ENCODE peak calls at places on chromosomes 3 and 15, in nine cellular contexts. One of them, this sample, is unnamed.

GRCh38 chr3:194577985-194578905 is 55.0 kb downstream of the TMEM44 start:
- DNase-seq in uterus: no peak
- DNase-seq in ovary: no peak
- DNase-seq in right cardiac atrium: peak
- DNase-seq in CD8-positive, alpha-beta T cell: peak
- DNase-seq in CD4-positive, CD25-positive, alpha-beta regulatory T cell: no peak
- DNase-seq in endothelial cell of umbilical vein: peak
- DNase-seq in mammary epithelial cell: peak
- DNase-seq in pancreas: no peak
- DNase-seq in this sample: no peak

GRCh38 chr3:170330366-170330765 is 27.1 kb upstream of the SKIL start:
- DNase-seq in uterus: no peak
- DNase-seq in ovary: no peak
- DNase-seq in right cardiac atrium: no peak
- DNase-seq in CD8-positive, alpha-beta T cell: no peak
- DNase-seq in CD4-positive, CD25-positive, alpha-beta regulatory T cell: no peak
- DNase-seq in endothelial cell of umbilical vein: peak
- DNase-seq in mammary epithelial cell: peak
- DNase-seq in pancreas: peak
- DNase-seq in this sample: no peak

GRCh38 chr15:36465304-36465703 is 114.1 kb upstream of the CDIN1 start:
- DNase-seq in uterus: no peak
- DNase-seq in ovary: no peak
- DNase-seq in right cardiac atrium: no peak
- DNase-seq in CD8-positive, alpha-beta T cell: no peak
- DNase-seq in CD4-positive, CD25-positive, alpha-beta regulatory T cell: no peak
- DNase-seq in endothelial cell of umbilical vein: no peak
- DNase-seq in mammary epithelial cell: no peak
- DNase-seq in pancreas: no peak
- DNase-seq in this sample: no peak

GRCh38 chr3:46284981-46285683 is 42.9 kb downstream of the CCR3 start:
- DNase-seq in uterus: no peak
- DNase-seq in ovary: no peak
- DNase-seq in right cardiac atrium: peak
- DNase-seq in CD8-positive, alpha-beta T cell: peak
- DNase-seq in CD4-positive, CD25-positive, alpha-beta regulatory T cell: peak
- DNase-seq in endothelial cell of umbilical vein: no peak
- DNase-seq in mammary epithelial cell: peak
- DNase-seq in pancreas: no peak
- DNase-seq in this sample: no peak

GRCh38 chr15:75197062-75197630 is 4.5 kb upstream of the C15orf39 start:
- DNase-seq in uterus: no peak
- DNase-seq in ovary: no peak
- DNase-seq in right cardiac atrium: no peak
- DNase-seq in CD8-positive, alpha-beta T cell: no peak
- DNase-seq in CD4-positive, CD25-positive, alpha-beta regulatory T cell: no peak
- DNase-seq in endothelial cell of umbilical vein: no peak
- DNase-seq in mammary epithelial cell: no peak
- DNase-seq in pancreas: no peak
- DNase-seq in this sample: no peak

GRCh38 chr15:81271761-81272644 is 51.9 kb downstream of the STARD5 start:
- DNase-seq in uterus: no peak
- DNase-seq in ovary: no peak
- DNase-seq in right cardiac atrium: no peak
- DNase-seq in CD8-positive, alpha-beta T cell: no peak
- DNase-seq in CD4-positive, CD25-positive, alpha-beta regulatory T cell: no peak
- DNase-seq in endothelial cell of umbilical vein: no peak
- DNase-seq in mammary epithelial cell: no peak
- DNase-seq in pancreas: no peak
- DNase-seq in this sample: no peak

GRCh38 chr3:193732391-193732790 is 139.4 kb downstream of the OPA1 start:
- DNase-seq in uterus: no peak
- DNase-seq in ovary: no peak
- DNase-seq in right cardiac atrium: no peak
- DNase-seq in CD8-positive, alpha-beta T cell: no peak
- DNase-seq in CD4-positive, CD25-positive, alpha-beta regulatory T cell: no peak
- DNase-seq in endothelial cell of umbilical vein: no peak
- DNase-seq in mammary epithelial cell: peak
- DNase-seq in pancreas: no peak
- DNase-seq in this sample: no peak

GRCh38 chr15:39598186-39598850 is 17.4 kb downstream of the THBS1 start:
- DNase-seq in uterus: no peak
- DNase-seq in ovary: no peak
- DNase-seq in right cardiac atrium: no peak
- DNase-seq in CD8-positive, alpha-beta T cell: no peak
- DNase-seq in CD4-positive, CD25-positive, alpha-beta regulatory T cell: no peak
- DNase-seq in endothelial cell of umbilical vein: peak
- DNase-seq in mammary epithelial cell: peak
- DNase-seq in pancreas: no peak
- DNase-seq in this sample: no peak

GRCh38 chr3:133457465-133458067 is 57.7 kb downstream of the BFSP2 start:
- DNase-seq in uterus: no peak
- DNase-seq in ovary: no peak
- DNase-seq in right cardiac atrium: no peak
- DNase-seq in CD8-positive, alpha-beta T cell: no peak
- DNase-seq in CD4-positive, CD25-positive, alpha-beta regulatory T cell: peak
- DNase-seq in endothelial cell of umbilical vein: no peak
- DNase-seq in mammary epithelial cell: no peak
- DNase-seq in pancreas: no peak
- DNase-seq in this sample: no peak

GRCh38 chr3:25037049-25037547 is 391.0 kb upstream of the RARB start:
- DNase-seq in uterus: peak
- DNase-seq in ovary: no peak
- DNase-seq in right cardiac atrium: no peak
- DNase-seq in CD8-positive, alpha-beta T cell: no peak
- DNase-seq in CD4-positive, CD25-positive, alpha-beta regulatory T cell: no peak
- DNase-seq in endothelial cell of umbilical vein: no peak
- DNase-seq in mammary epithelial cell: no peak
- DNase-seq in pancreas: no peak
- DNase-seq in this sample: no peak

GRCh38 chr3:64355473-64355872 is 130.2 kb upstream of the PRICKLE2 start:
- DNase-seq in uterus: peak
- DNase-seq in ovary: no peak
- DNase-seq in right cardiac atrium: peak
- DNase-seq in CD8-positive, alpha-beta T cell: no peak
- DNase-seq in CD4-positive, CD25-positive, alpha-beta regulatory T cell: peak
- DNase-seq in endothelial cell of umbilical vein: peak
- DNase-seq in mammary epithelial cell: peak
- DNase-seq in pancreas: no peak
- DNase-seq in this sample: peak

GRCh38 chr3:28971156-28971555 is 309.7 kb upstream of the RBMS3 start:
- DNase-seq in uterus: no peak
- DNase-seq in ovary: no peak
- DNase-seq in right cardiac atrium: no peak
- DNase-seq in CD8-positive, alpha-beta T cell: no peak
- DNase-seq in CD4-positive, CD25-positive, alpha-beta regulatory T cell: no peak
- DNase-seq in endothelial cell of umbilical vein: peak
- DNase-seq in mammary epithelial cell: no peak
- DNase-seq in pancreas: no peak
- DNase-seq in this sample: no peak

DNA sequence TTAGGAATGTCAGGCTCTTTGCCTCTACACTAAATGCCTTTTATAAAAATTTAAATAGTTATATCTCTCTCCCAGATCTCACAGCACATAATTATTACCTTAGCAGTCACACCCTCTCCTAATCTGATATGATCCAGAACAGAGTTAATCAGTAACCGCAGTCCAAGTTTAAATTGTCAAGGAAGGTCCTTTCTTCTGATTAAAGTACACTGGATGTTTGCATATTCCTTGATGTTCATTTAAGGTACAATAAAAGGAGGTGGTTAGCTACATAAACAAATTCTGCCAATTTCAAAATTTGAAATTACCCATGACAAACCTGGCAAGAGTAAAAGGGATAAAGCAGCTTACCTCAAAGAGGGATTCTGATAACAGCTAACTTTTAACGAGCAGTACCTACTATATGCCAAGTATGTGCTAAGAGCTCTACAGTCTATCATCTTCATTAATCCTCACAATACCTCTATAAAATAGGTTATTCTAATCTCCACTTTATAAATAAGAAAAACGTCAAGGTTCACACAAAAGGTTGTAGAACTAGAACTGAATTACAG is 4.3 kb downstream of the GOLIM4 start:
- DNase-seq in uterus: no peak
- DNase-seq in ovary: no peak
- DNase-seq in right cardiac atrium: no peak
- DNase-seq in CD8-positive, alpha-beta T cell: no peak
- DNase-seq in CD4-positive, CD25-positive, alpha-beta regulatory T cell: no peak
- DNase-seq in endothelial cell of umbilical vein: no peak
- DNase-seq in mammary epithelial cell: no peak
- DNase-seq in pancreas: no peak
- DNase-seq in this sample: no peak
- H3K4me3 ChIP-seq in uterus: no peak
- H3K4me3 ChIP-seq in ovary: no peak
- H3K4me3 ChIP-seq in right cardiac atrium: no peak
- H3K4me3 ChIP-seq in CD8-positive, alpha-beta T cell: no peak
- H3K4me3 ChIP-seq in CD4-positive, CD25-positive, alpha-beta regulatory T cell: no peak
- H3K4me3 ChIP-seq in endothelial cell of umbilical vein: no peak
- H3K4me3 ChIP-seq in mammary epithelial cell: no peak
- H3K4me3 ChIP-seq in pancreas: no peak
- H3K4me3 ChIP-seq in this sample: no peak

GRCh38 chr3:113514265-113514769 is 639 bp downstream of the SPICE1 start:
- DNase-seq in uterus: no peak
- DNase-seq in ovary: no peak
- DNase-seq in right cardiac atrium: no peak
- DNase-seq in CD8-positive, alpha-beta T cell: no peak
- DNase-seq in CD4-positive, CD25-positive, alpha-beta regulatory T cell: no peak
- DNase-seq in endothelial cell of umbilical vein: no peak
- DNase-seq in mammary epithelial cell: no peak
- DNase-seq in pancreas: no peak
- DNase-seq in this sample: no peak

GRCh38 chr3:113521981-113522380 is 7.0 kb upstream of the SPICE1 start:
- DNase-seq in uterus: no peak
- DNase-seq in ovary: no peak
- DNase-seq in right cardiac atrium: no peak
- DNase-seq in CD8-positive, alpha-beta T cell: no peak
- DNase-seq in CD4-positive, CD25-positive, alpha-beta regulatory T cell: no peak
- DNase-seq in endothelial cell of umbilical vein: no peak
- DNase-seq in mammary epithelial cell: no peak
- DNase-seq in pancreas: no peak
- DNase-seq in this sample: no peak

DNA sequence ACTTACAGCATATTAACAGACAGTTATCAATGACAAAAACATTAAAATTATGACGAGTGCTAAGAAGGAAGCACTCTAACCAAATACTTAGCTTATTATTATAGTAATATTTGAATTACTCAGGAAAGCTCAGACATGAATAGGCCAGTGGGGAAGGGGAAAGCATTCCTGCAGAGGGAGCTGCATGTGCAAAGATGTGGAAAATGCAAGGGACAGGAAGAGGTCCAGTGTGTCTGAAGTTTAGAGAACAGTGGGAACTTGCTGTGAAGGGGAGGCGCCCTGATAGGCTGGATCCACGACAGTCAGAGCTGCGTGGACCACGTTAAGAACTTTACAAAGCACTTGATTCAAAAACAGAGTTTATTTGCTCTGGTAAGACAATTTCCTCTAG is 1.2 kb upstream of the SPICE1 start:
- DNase-seq in uterus: no peak
- DNase-seq in ovary: no peak
- DNase-seq in right cardiac atrium: no peak
- DNase-seq in CD8-positive, alpha-beta T cell: no peak
- DNase-seq in CD4-positive, CD25-positive, alpha-beta regulatory T cell: no peak
- DNase-seq in endothelial cell of umbilical vein: peak
- DNase-seq in mammary epithelial cell: no peak
- DNase-seq in pancreas: no peak
- DNase-seq in this sample: no peak
- H3K4me3 ChIP-seq in uterus: no peak
- H3K4me3 ChIP-seq in ovary: no peak
- H3K4me3 ChIP-seq in right cardiac atrium: no peak
- H3K4me3 ChIP-seq in CD8-positive, alpha-beta T cell: peak
- H3K4me3 ChIP-seq in CD4-positive, CD25-positive, alpha-beta regulatory T cell: peak
- H3K4me3 ChIP-seq in endothelial cell of umbilical vein: no peak
- H3K4me3 ChIP-seq in mammary epithelial cell: no peak
- H3K4me3 ChIP-seq in pancreas: no peak
- H3K4me3 ChIP-seq in this sample: no peak

GRCh38 chr3:82505079-82505756 is 743.8 kb upstream of the GBE1 start:
- DNase-seq in uterus: no peak
- DNase-seq in ovary: no peak
- DNase-seq in right cardiac atrium: no peak
- DNase-seq in CD8-positive, alpha-beta T cell: no peak
- DNase-seq in CD4-positive, CD25-positive, alpha-beta regulatory T cell: no peak
- DNase-seq in endothelial cell of umbilical vein: no peak
- DNase-seq in mammary epithelial cell: no peak
- DNase-seq in pancreas: no peak
- DNase-seq in this sample: no peak

GRCh38 chr3:82509951-82510603 is 748.6 kb upstream of the GBE1 start:
- DNase-seq in uterus: no peak
- DNase-seq in ovary: no peak
- DNase-seq in right cardiac atrium: no peak
- DNase-seq in CD8-positive, alpha-beta T cell: no peak
- DNase-seq in CD4-positive, CD25-positive, alpha-beta regulatory T cell: no peak
- DNase-seq in endothelial cell of umbilical vein: no peak
- DNase-seq in mammary epithelial cell: peak
- DNase-seq in pancreas: no peak
- DNase-seq in this sample: no peak

GRCh38 chr3:82506204-82506603 is 744.8 kb upstream of the GBE1 start:
- DNase-seq in uterus: no peak
- DNase-seq in ovary: no peak
- DNase-seq in right cardiac atrium: no peak
- DNase-seq in CD8-positive, alpha-beta T cell: no peak
- DNase-seq in CD4-positive, CD25-positive, alpha-beta regulatory T cell: no peak
- DNase-seq in endothelial cell of umbilical vein: no peak
- DNase-seq in mammary epithelial cell: no peak
- DNase-seq in pancreas: no peak
- DNase-seq in this sample: no peak

DNA sequence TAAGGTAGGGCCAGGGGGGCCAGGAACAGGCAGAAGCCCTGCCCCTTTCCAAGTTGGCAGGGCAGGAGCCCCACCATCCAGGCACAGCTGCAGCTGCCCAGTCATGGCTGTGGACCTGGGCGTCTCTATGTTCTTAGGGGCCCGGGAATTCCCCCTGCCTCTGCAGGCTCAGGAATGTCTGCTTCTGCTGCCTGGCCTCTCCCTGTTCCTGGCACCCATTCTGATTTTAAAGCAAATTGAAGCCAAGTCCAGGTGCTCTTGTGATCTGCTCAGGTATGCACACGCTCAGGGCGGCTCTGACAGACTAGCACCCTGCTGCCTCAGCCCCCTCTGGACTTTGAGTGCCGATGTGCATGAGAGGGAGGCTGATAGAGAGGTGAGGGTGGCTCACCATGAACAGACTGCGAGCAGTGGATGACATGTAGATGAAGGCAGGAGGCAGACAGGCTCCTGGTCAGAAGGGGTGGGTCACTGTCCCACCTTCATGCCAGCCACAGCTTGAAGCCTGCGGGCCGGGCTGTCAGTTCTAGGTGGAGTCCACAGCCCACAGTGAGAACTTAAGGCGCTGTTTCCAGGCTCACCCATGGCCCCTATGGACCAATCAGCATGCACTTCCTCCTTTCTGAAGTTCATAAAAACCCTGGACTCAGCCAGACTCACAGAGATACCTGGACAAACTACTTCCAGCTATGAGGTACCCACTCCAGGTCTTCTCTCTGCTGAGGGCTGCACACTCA is 747.8 kb upstream of the GBE1 start:
- DNase-seq in uterus: no peak
- DNase-seq in ovary: no peak
- DNase-seq in right cardiac atrium: no peak
- DNase-seq in CD8-positive, alpha-beta T cell: no peak
- DNase-seq in CD4-positive, CD25-positive, alpha-beta regulatory T cell: no peak
- DNase-seq in endothelial cell of umbilical vein: no peak
- DNase-seq in mammary epithelial cell: no peak
- DNase-seq in pancreas: no peak
- DNase-seq in this sample: no peak
- H3K4me3 ChIP-seq in uterus: no peak
- H3K4me3 ChIP-seq in ovary: no peak
- H3K4me3 ChIP-seq in right cardiac atrium: no peak
- H3K4me3 ChIP-seq in CD8-positive, alpha-beta T cell: no peak
- H3K4me3 ChIP-seq in CD4-positive, CD25-positive, alpha-beta regulatory T cell: no peak
- H3K4me3 ChIP-seq in endothelial cell of umbilical vein: no peak
- H3K4me3 ChIP-seq in mammary epithelial cell: no peak
- H3K4me3 ChIP-seq in pancreas: no peak
- H3K4me3 ChIP-seq in this sample: no peak

GRCh38 chr3:154428369-154429206 is 1.4 kb downstream of the GPR149 start:
- DNase-seq in uterus: no peak
- DNase-seq in ovary: no peak
- DNase-seq in right cardiac atrium: no peak
- DNase-seq in CD8-positive, alpha-beta T cell: no peak
- DNase-seq in CD4-positive, CD25-positive, alpha-beta regulatory T cell: no peak
- DNase-seq in endothelial cell of umbilical vein: no peak
- DNase-seq in mammary epithelial cell: no peak
- DNase-seq in pancreas: peak
- DNase-seq in this sample: no peak
- H3K4me3 ChIP-seq in uterus: no peak
- H3K4me3 ChIP-seq in ovary: no peak
- H3K4me3 ChIP-seq in right cardiac atrium: no peak
- H3K4me3 ChIP-seq in CD8-positive, alpha-beta T cell: no peak
- H3K4me3 ChIP-seq in CD4-positive, CD25-positive, alpha-beta regulatory T cell: no peak
- H3K4me3 ChIP-seq in endothelial cell of umbilical vein: no peak
- H3K4me3 ChIP-seq in mammary epithelial cell: peak
- H3K4me3 ChIP-seq in pancreas: no peak
- H3K4me3 ChIP-seq in this sample: no peak